ENCODE peak calls at places on chromosomes 16 and 17, in five cellular contexts. Q, W, G, H and J are unnamed samples.

GRCh38 chr16:31428638-31429247 is 583 bp upstream of the COX6A2 start:
- DNase-seq in H (no peak), G (no peak), Q (no peak), W (no peak), J (no peak)

GRCh38 chr16:67533024-67533560 is 4.5 kb downstream of the RIPOR1 start:
- DNase-seq in W (no peak), Q (no peak), G (no peak), H (no peak), J (no peak)

GRCh38 chr17:6233856-6234255 is 163.7 kb downstream of the WSCD1 start:
- DNase-seq in Q (no peak), G (no peak), W (no peak), H (no peak), J (no peak)

GRCh38 chr17:82748756-82749155 is 3.1 kb upstream of the TBCD start:
- DNase-seq in H (no peak), W (no peak), Q (no peak), G (no peak), J (no peak)

GRCh38 chr16:12901597-12902436 is at the start of gene SHISA9:
- DNase-seq in W (no peak), Q (no peak), G (peak), H (no peak), J (no peak)

GRCh38 chr17:48051706-48052486 is 3.7 kb downstream of the NFE2L1 start:
- DNase-seq in W (peak), Q (peak), G (peak), H (no peak), J (peak)

GRCh38 chr17:2405247-2405926 is 4.5 kb upstream of the MNT start:
- DNase-seq in Q (no peak), G (peak), H (no peak), W (peak), J (peak)

GRCh38 chr17:2691069-2691871 is 20.3 kb downstream of the CLUH start:
- DNase-seq in H (no peak), G (no peak), Q (no peak), W (no peak), J (peak)

GRCh38 chr17:17713839-17714238 is 32.6 kb downstream of the RAI1 start:
- DNase-seq in Q (peak), H (no peak), G (no peak), W (peak), J (no peak)

GRCh38 chr16:13148836-13149235 is 247.4 kb downstream of the SHISA9 start:
- DNase-seq in H (no peak), G (no peak), W (no peak), Q (no peak), J (no peak)

GRCh38 chr16:51222016-51222415 is 70.9 kb upstream of the SALL1 start:
- DNase-seq in H (no peak), Q (no peak), G (no peak), W (no peak), J (no peak)

GRCh38 chr17:72447251-72447640 is 326.4 kb downstream of the SOX9 start:
- DNase-seq in Q (peak), H (no peak), G (no peak), W (no peak), J (no peak)

GRCh38 chr17:4599505-4600281 is 15.4 kb downstream of the SMTNL2 start:
- DNase-seq in G (peak), H (peak), Q (peak), W (peak), J (peak)

GRCh38 chr16:87653234-87653633 is 50.9 kb downstream of the JPH3 start:
- DNase-seq in Q (peak), G (no peak), H (peak), W (peak), J (no peak)

GRCh38 chr17:64442550-64442971 is 6.4 kb upstream of the MILR1 start:
- DNase-seq in Q (no peak), G (no peak), W (no peak), H (no peak), J (no peak)

GRCh38 chr17:15999974-16000827 is 577 bp downstream of the TTC19 start:
- DNase-seq in W (peak), G (peak), H (no peak), Q (peak), J (no peak)

GRCh38 chr16:30699615-30700099 is 686 bp downstream of the SRCAP start:
- DNase-seq in H (no peak), G (no peak), W (no peak), Q (no peak), J (no peak)

GRCh38 chr17:65535777-65536572 is 25.5 kb downstream of the AXIN2 start:
- DNase-seq in W (peak), H (no peak), G (no peak), Q (no peak), J (no peak)

GRCh38 chr16:31008154-31008950 is 2.1 kb downstream of the STX1B start:
- DNase-seq in Q (no peak), W (peak), G (no peak), H (no peak), J (no peak)

GRCh38 chr17:48223945-48224344 is 116.4 kb downstream of the SNX11 start:
- DNase-seq in Q (no peak), W (no peak), H (no peak), G (no peak), J (no peak)

GRCh38 chr17:82227629-82228277 is 1.1 kb upstream of the SLC16A3 start:
- DNase-seq in G (no peak), Q (no peak), H (no peak), W (no peak), J (no peak)

GRCh38 chr17:45660474-45660873 is 123.6 kb upstream of the CRHR1 start:
- DNase-seq in H (no peak), W (no peak), Q (no peak), G (peak), J (no peak)

GRCh38 chr16:71479420-71479819 is 9.7 kb downstream of the ZNF19 start:
- DNase-seq in Q (peak), H (peak), G (peak), W (peak), J (no peak)

GRCh38 chr17:38608648-38609047 is 2.9 kb upstream of the SRCIN1 start:
- DNase-seq in G (no peak), Q (no peak), H (no peak), W (no peak), J (peak)

GRCh38 chr16:8887952-8888560 is 5.9 kb downstream of the LITAFD start:
- DNase-seq in Q (peak), W (peak), H (no peak), G (no peak), J (no peak)

GRCh38 chr17:73156166-73156840 is 8.5 kb upstream of the SSTR2 start:
- DNase-seq in H (peak), Q (peak), W (peak), G (peak), J (peak)

GRCh38 chr17:21417921-21418320 is 41.8 kb downstream of the KCNJ12 start:
- DNase-seq in Q (no peak), H (no peak), G (no peak), W (no peak), J (no peak)

GRCh38 chr16:55044366-55044975 is 113.8 kb downstream of the IRX5 start:
- DNase-seq in Q (no peak), H (no peak), G (no peak), W (no peak), J (no peak)

GRCh38 chr17:37494971-37495370 is 5.3 kb downstream of the DUSP14 start:
- DNase-seq in G (peak), W (no peak), H (no peak), Q (peak), J (no peak)

GRCh38 chr17:59498421-59499307 is 66.7 kb upstream of the DHX40 start:
- DNase-seq in W (no peak), H (no peak), Q (peak), G (no peak), J (no peak)

GRCh38 chr16:88283596-88283995 is 99.2 kb upstream of the ZNF469 start:
- DNase-seq in H (no peak), W (no peak), Q (no peak), G (no peak), J (no peak)

GRCh38 chr17:38747385-38748328 is 479 bp downstream of the PCGF2 start:
- DNase-seq in H (peak), Q (no peak), G (peak), W (no peak), J (peak)

GRCh38 chr17:511001-511690 is 158.5 kb upstream of the RPH3AL start:
- DNase-seq in H (no peak), Q (no peak), W (peak), G (no peak), J (no peak)

GRCh38 chr16:69306031-69306430 is 5.1 kb upstream of the VPS4A start:
- DNase-seq in G (no peak), W (no peak), Q (no peak), H (no peak), J (no peak)

GRCh38 chr17:17098426-17099035 is 56.3 kb downstream of the MPRIP start:
- DNase-seq in W (peak), G (no peak), Q (no peak), H (no peak), J (peak)

GRCh38 chr17:15194859-15195277 is 70.3 kb downstream of the PMP22 start:
- DNase-seq in Q (no peak), H (no peak), G (no peak), W (peak), J (no peak)

DNA sequence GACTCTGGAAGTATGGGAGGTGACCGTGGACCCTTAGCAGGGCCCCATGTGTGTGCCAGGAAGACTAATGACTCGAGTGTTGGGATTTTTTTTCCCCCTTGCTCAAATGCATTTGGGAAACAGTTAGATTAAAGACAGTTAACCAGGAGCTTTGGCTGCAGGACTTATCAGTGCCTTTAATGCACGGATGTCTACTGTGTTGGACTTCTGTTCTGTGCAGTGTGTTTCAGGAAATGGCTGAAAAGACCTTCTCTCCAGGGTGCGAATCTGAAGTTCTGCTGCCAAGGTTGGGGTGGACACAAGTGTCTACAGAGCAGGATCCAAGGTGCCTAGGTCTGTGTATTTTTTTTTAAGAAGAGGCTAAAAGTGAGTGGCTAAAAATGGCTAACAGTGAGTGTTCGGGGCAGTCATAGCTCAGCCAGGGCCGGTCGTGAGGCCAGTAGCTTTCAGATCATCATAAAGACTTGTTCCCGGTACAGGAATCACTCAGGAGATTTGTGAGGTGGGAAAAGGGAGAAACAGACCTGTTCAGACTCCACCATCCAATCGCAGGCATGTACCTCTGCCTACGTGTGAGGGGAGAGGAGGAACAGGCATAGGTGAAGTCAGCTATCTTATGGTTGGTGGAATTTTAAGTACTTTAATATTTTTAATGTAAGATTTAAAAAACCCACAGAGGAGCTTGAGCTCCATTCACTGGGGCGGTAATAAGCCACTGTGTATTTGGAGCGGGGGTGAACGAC is 82.4 kb upstream of the CIBAR2 start:
- DNase-seq in G (no peak), Q (no peak), W (no peak), H (no peak), J (no peak)
- H3K27ac ChIP-seq in G (no peak), Q (no peak), W (no peak), H (no peak), J (no peak)

GRCh38 chr17:79921411-79922160 is 82.3 kb upstream of the CBX4 start:
- DNase-seq in G (no peak), H (no peak), Q (no peak), W (no peak), J (no peak)

GRCh38 chr17:79919164-79919585 is 79.9 kb upstream of the CBX4 start:
- DNase-seq in W (no peak), Q (no peak), G (no peak), H (no peak), J (peak)

GRCh38 chr17:79920751-79921410 is 81.6 kb upstream of the CBX4 start:
- DNase-seq in G (no peak), Q (no peak), W (no peak), H (no peak), J (no peak)

GRCh38 chr17:79918581-79919163 is 79.4 kb upstream of the CBX4 start:
- DNase-seq in H (no peak), Q (no peak), W (no peak), G (no peak), J (no peak)

DNA sequence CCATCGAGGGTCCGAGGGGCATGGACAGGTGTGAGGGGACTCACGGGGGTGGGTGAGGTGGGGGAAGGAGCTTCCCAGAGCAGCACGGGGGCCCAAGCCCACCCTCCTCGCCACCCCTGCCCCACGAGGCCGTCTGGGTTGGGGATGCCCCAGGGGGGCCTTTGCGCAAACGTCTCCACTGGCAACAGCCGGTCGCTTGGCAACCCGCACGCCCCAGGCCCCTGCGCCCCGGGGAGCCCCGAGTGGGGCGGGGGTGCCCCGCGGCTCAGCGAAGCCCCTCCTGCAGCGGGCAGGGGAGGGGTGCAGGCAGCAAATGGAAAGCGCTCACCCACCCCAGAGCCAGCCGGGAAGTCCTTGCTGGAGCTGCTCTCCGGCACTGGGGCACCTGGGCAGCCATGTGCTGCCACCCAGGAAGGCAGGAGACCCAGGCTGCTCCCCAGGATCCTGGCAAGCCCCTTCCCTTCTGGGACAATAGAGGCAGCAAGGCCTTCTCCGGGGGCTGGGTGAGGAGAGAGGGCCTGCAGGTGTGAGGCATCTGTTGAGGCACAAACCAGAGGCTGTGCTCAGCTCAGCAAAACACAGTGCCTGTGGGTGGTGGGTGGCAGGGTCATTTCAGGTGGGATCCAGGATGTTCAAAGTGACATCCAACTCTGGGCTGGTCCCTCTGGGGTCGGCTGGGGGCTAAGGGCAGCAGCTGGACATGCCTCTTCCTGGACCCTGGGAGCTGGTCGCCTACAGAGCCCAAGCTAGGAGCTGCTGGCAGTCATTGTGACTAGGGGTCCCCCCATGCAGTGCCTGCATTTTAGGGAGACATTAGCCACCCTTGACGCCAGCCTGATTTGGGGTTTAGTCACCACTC is 80.9 kb upstream of the CBX4 start:
- DNase-seq in G (no peak), H (no peak), Q (no peak), W (no peak), J (no peak)
- H3K4me3 ChIP-seq in G (no peak), H (no peak), Q (no peak), W (no peak), J (no peak)

GRCh38 chr17:80510772-80511171 is 33.9 kb upstream of the RPTOR start:
- DNase-seq in Q (no peak), W (no peak), G (no peak), H (no peak), J (no peak)

GRCh38 chr17:80511222-80512180 is 33.1 kb upstream of the RPTOR start:
- DNase-seq in W (no peak), G (peak), H (peak), Q (no peak), J (no peak)

GRCh38 chr17:80512233-80512632 is 32.4 kb upstream of the RPTOR start:
- DNase-seq in Q (no peak), H (no peak), G (no peak), W (peak), J (no peak)

GRCh38 chr17:80509311-80509710 is 32.9 kb upstream of the NPTX1 start:
- DNase-seq in Q (no peak), H (no peak), G (no peak), W (no peak), J (no peak)

GRCh38 chr17:80510132-80510531 is 33.7 kb upstream of the NPTX1 start:
- DNase-seq in H (no peak), G (no peak), Q (no peak), W (no peak), J (no peak)
- H3K9ac ChIP-seq in H (no peak), G (no peak), Q (no peak), W (no peak), J (no peak)

GRCh38 chr17:40070895-40071719 is 8.3 kb downstream of the THRA start:
- DNase-seq in H (peak), W (no peak), Q (no peak), G (peak), J (peak)

GRCh38 chr17:40071720-40072480 is 9.1 kb downstream of the THRA start:
- DNase-seq in Q (peak), W (no peak), H (no peak), G (no peak), J (peak)

GRCh38 chr17:40074175-40074512 is 11.4 kb downstream of the THRA start:
- DNase-seq in H (no peak), G (no peak), Q (no peak), W (no peak), J (no peak)

GRCh38 chr17:40073454-40074174 is 10.8 kb downstream of the THRA start:
- DNase-seq in G (no peak), Q (no peak), W (no peak), H (no peak), J (no peak)

GRCh38 chr17:40072481-40073346 is 9.9 kb downstream of the THRA start:
- DNase-seq in W (no peak), H (peak), G (no peak), Q (peak), J (peak)
- H3K27ac ChIP-seq in W (no peak), H (peak), G (no peak), Q (peak), J (peak)

DNA sequence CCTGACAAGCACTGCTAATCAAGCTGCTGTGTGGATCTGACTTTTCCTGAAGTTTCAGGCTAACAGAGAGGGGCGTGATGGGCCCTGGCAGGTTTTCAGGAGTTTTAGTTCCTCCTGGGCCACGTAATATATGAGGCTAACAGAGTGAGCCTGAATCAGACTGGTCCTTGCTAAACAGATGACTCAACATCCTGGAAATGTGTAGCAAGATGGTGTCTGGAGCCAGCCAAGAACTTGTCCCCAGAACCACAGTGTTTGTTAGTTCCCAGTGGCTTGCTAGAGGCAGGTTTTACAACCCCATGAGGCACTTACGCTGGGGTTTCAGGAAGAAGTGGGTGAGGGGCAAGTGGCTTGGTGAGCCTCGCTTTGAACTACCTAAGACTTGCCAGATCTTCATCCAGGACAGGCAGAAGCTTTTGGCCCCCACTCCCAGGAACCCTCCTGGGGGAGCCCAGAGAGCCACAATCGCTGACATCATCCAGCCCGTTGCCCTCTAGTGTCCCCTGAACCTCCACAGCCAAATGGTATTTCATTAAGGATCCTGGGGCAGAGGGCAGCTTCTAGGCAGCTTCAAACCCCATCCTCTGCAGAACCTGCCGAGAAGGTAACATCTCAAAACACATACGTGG is 15.9 kb downstream of the TMEM92 start:
- DNase-seq in Q (no peak), H (no peak), G (no peak), W (peak), J (peak)
- H3K4me3 ChIP-seq in Q (no peak), H (no peak), G (no peak), W (peak), J (no peak)

GRCh38 chr16:59684911-59685310 is 950.8 kb upstream of the GOT2 start:
- DNase-seq in W (peak), H (no peak), G (no peak), Q (no peak), J (no peak)
- H3K9ac ChIP-seq in W (no peak), H (no peak), G (no peak), Q (no peak), J (no peak)

GRCh38 chr16:534089-534635 is 6.7 kb downstream of the CAPN15 start:
- DNase-seq in G (no peak), H (peak), Q (no peak), W (no peak), J (peak)

GRCh38 chr16:535446-536405 is 8.2 kb downstream of the CAPN15 start:
- DNase-seq in W (peak), Q (no peak), G (no peak), H (peak), J (peak)

GRCh38 chr16:534856-535445 is 7.4 kb downstream of the CAPN15 start:
- DNase-seq in G (no peak), H (no peak), W (no peak), Q (no peak), J (no peak)

GRCh38 chr16:531494-532125 is 4.1 kb downstream of the CAPN15 start:
- DNase-seq in G (no peak), Q (no peak), H (no peak), W (no peak), J (no peak)

GRCh38 chr16:533391-534088 is 6.0 kb downstream of the CAPN15 start:
- DNase-seq in G (peak), Q (peak), W (no peak), H (no peak), J (peak)
- H3K27ac ChIP-seq in G (no peak), Q (peak), W (no peak), H (no peak), J (peak)